ENCODE peak calls at places on chromosomes 13 and 19, in seven cellular contexts. F is AG04449; R is MG63; I is thyroid gland; T is naive thymus-derived CD4-positive, alpha-beta T cell; K is CD4-positive, alpha-beta memory T cell; Z is uterus. O is an unnamed sample.

GRCh38 chr19:46963093-46963734 is 56.4 kb upstream of the NPAS1 start:
- DNase-seq in K (no peak), Z (no peak), R (peak), I (no peak), F (peak), T (no peak), O (no peak)

GRCh38 chr19:1333789-1334188 is 48.1 kb downstream of the EFNA2 start:
- DNase-seq in R (no peak), Z (no peak), T (no peak), F (no peak), I (no peak), K (no peak), O (no peak)

GRCh38 chr13:80802946-80803345 is 462.0 kb upstream of the SPRY2 start:
- DNase-seq in R (no peak), K (no peak), I (no peak), Z (no peak), T (no peak), F (no peak), O (no peak)

GRCh38 chr19:4575267-4575793 is 15.8 kb upstream of the SEMA6B start:
- DNase-seq in R (peak), T (no peak), I (peak), F (peak), Z (peak), K (no peak), O (no peak)

GRCh38 chr13:42747399-42747873 is 33.9 kb upstream of the FAM216B start:
- DNase-seq in Z (no peak), K (no peak), T (no peak), F (peak), R (peak), I (no peak), O (no peak)

GRCh38 chr13:44768233-44768632 is 192.1 kb upstream of the TSC22D1 start:
- DNase-seq in T (peak), R (no peak), F (no peak), K (peak), Z (no peak), I (no peak), O (no peak)

GRCh38 chr13:28494537-28494860 is 429 bp downstream of the FLT1 start:
- DNase-seq in K (no peak), I (no peak), R (no peak), Z (no peak), T (no peak), F (no peak), O (no peak)

GRCh38 chr19:15836345-15836594 is 20.8 kb upstream of the OR10H1 start:
- DNase-seq in T (no peak), R (no peak), F (no peak), I (no peak), K (no peak), Z (no peak), O (no peak)

GRCh38 chr13:51417716-51418115 is 35.1 kb downstream of the INTS6 start:
- DNase-seq in T (no peak), K (no peak), Z (no peak), R (no peak), F (no peak), I (no peak), O (no peak)

GRCh38 chr13:25744176-25744575 is 307.6 kb downstream of the SHISA2 start:
- DNase-seq in I (no peak), T (no peak), F (no peak), R (no peak), Z (no peak), K (no peak), O (no peak)

GRCh38 chr13:40652588-40652940 is 13.9 kb downstream of the FOXO1 start:
- DNase-seq in K (no peak), T (no peak), R (no peak), F (no peak), I (no peak), Z (no peak), O (no peak)

GRCh38 chr13:28609936-28610335 is 49.0 kb upstream of the POMP start:
- DNase-seq in T (no peak), R (peak), I (no peak), Z (no peak), F (peak), K (no peak), O (no peak)

GRCh38 chr13:79870766-79871165 is 389.8 kb downstream of the NDFIP2 start:
- DNase-seq in T (no peak), F (no peak), I (no peak), R (no peak), Z (no peak), K (no peak), O (no peak)

GRCh38 chr19:4571305-4571917 is 11.9 kb upstream of the SEMA6B start:
- DNase-seq in T (no peak), R (no peak), F (no peak), I (no peak), Z (no peak), K (no peak), O (no peak)

GRCh38 chr13:27923794-27924528 is 4.2 kb downstream of the PDX1 start:
- DNase-seq in Z (no peak), F (no peak), R (no peak), K (no peak), T (no peak), I (no peak), O (no peak)

GRCh38 chr19:28245937-28246336 is 967.0 kb downstream of the UQCRFS1 start:
- DNase-seq in F (no peak), R (no peak), T (no peak), I (no peak), Z (no peak), K (no peak), O (no peak)

GRCh38 chr19:50432221-50432626 is 468 bp upstream of the MYBPC2 start:
- DNase-seq in I (peak), F (no peak), K (no peak), R (no peak), Z (no peak), T (no peak), O (no peak)

GRCh38 chr13:109211616-109212015 is 574.8 kb downstream of the IRS2 start:
- DNase-seq in I (no peak), R (peak), T (no peak), F (no peak), K (no peak), Z (no peak), O (no peak)

GRCh38 chr13:50400930-50401553 is 385.8 kb downstream of the KCNRG start:
- DNase-seq in F (peak), R (peak), T (no peak), K (no peak), I (no peak), Z (no peak), O (no peak)

GRCh38 chr13:79995334-79995733 is 345.6 kb downstream of the SPRY2 start:
- DNase-seq in T (no peak), R (peak), K (no peak), I (no peak), Z (no peak), F (peak), O (no peak)

GRCh38 chr19:18488838-18489626 is 32.8 kb downstream of the ELL start:
- DNase-seq in T (no peak), F (no peak), K (no peak), R (no peak), Z (no peak), I (peak), O (peak)

GRCh38 chr13:51764184-51765141 is 39.5 kb downstream of the DHRS12 start:
- DNase-seq in R (peak), I (peak), Z (peak), F (no peak), T (peak), K (peak), O (peak)

GRCh38 chr19:16886305-16886880 is 2.4 kb upstream of the F2RL3 start:
- DNase-seq in T (no peak), R (peak), Z (peak), F (no peak), I (peak), K (no peak), O (no peak)

GRCh38 chr19:13053761-13054604 is 48.7 kb downstream of the LYL1 start:
- DNase-seq in Z (peak), T (no peak), R (peak), I (peak), F (peak), K (no peak), O (peak)

GRCh38 chr13:99398071-99398470 is 90.9 kb upstream of the GPR183 start:
- DNase-seq in F (no peak), T (no peak), K (no peak), R (no peak), I (no peak), Z (no peak), O (peak)

GRCh38 chr13:25203256-25203794 is 31.2 kb upstream of the AMER2 start:
- DNase-seq in T (no peak), Z (no peak), R (no peak), I (peak), F (no peak), K (no peak), O (no peak)

GRCh38 chr13:110633776-110634175 is 18.4 kb downstream of the NAXD start:
- DNase-seq in I (no peak), F (no peak), R (no peak), Z (no peak), T (no peak), K (no peak), O (no peak)

GRCh38 chr19:10535613-10536012 is 8.1 kb upstream of the ATG4D start:
- DNase-seq in F (no peak), I (no peak), Z (no peak), R (no peak), K (no peak), T (no peak), O (no peak)

GRCh38 chr19:7505288-7505681 is 10.6 kb upstream of the ZNF358 start:
- DNase-seq in F (no peak), R (no peak), K (no peak), T (no peak), Z (no peak), I (no peak), O (no peak)
- H3K4me3 ChIP-seq in F (no peak), R (no peak), K (no peak), T (no peak), Z (no peak), I (no peak), O (peak)

DNA sequence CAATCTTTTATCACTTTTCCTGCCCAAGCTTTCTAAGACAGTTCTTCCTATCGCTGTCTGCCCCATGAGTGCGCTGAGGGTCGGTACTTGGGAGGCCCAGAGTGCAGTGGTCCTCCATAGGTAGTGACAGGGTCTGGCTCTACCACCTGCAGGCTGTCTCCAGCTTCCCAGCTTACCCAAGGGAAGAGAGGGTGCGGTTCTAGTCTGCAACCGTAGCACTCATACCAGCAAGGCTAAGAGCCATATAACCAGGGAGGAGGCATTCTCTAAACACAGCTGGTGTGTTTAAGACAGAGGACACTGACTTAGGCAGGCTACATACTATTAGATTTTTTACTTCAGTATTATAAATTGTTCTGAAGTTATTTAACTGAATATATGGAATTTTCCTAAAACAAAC is 8.2 kb downstream of the PROZ start:
- DNase-seq in K (no peak), R (no peak), Z (no peak), I (no peak), F (no peak), T (no peak), O (no peak)
- H3K4me3 ChIP-seq in K (no peak), R (no peak), Z (no peak), I (no peak), F (no peak), T (no peak), O (no peak)

GRCh38 chr13:74024314-74024713 is 109.9 kb downstream of the KLF12 start:
- DNase-seq in F (no peak), Z (no peak), R (no peak), K (no peak), I (no peak), T (no peak), O (peak)
- H3K4me3 ChIP-seq in F (no peak), Z (no peak), R (no peak), K (no peak), I (no peak), T (no peak), O (no peak)

GRCh38 chr13:113210834-113211233 is 1.4 kb downstream of the CUL4A start:
- DNase-seq in R (no peak), Z (no peak), K (no peak), F (no peak), T (no peak), I (no peak), O (no peak)
- H3K4me3 ChIP-seq in R (peak), Z (no peak), K (no peak), F (peak), T (no peak), I (no peak), O (peak)

GRCh38 chr19:45243144-45243732 is 2.0 kb downstream of the EXOC3L2 start:
- DNase-seq in R (no peak), F (no peak), I (no peak), K (no peak), Z (no peak), T (no peak), O (no peak)

GRCh38 chr19:45247136-45247535 is 1.9 kb upstream of the EXOC3L2 start:
- DNase-seq in R (no peak), T (no peak), Z (no peak), F (no peak), K (no peak), I (no peak), O (no peak)

GRCh38 chr19:45244133-45244532 is 1.1 kb downstream of the EXOC3L2 start:
- DNase-seq in I (no peak), Z (no peak), K (no peak), F (no peak), R (no peak), T (no peak), O (no peak)

GRCh38 chr19:45245826-45246225 is 619 bp upstream of the EXOC3L2 start:
- DNase-seq in Z (no peak), F (no peak), T (no peak), R (no peak), I (no peak), K (no peak), O (no peak)

GRCh38 chr19:45245334-45245787 is at the start of gene EXOC3L2:
- DNase-seq in F (no peak), K (no peak), T (no peak), I (peak), Z (no peak), R (no peak), O (no peak)
- H3K4me3 ChIP-seq in F (no peak), K (no peak), T (no peak), I (no peak), Z (no peak), R (no peak), O (no peak)